ENCODE peak calls at places on chromosomes 3 and 15, in nine cellular contexts. One of them, this sample, is unnamed.

GRCh38 chr15:93105510-93105909 is 16.5 kb upstream of the RGMA start:
- DNase-seq in NCI-H187 treated with DMSO at 0.1 percent for 48 hours: peak
- DNase-seq in left colon: no peak
- DNase-seq in GM19239: no peak
- DNase-seq in stimulated activated CD4-positive, alpha-beta T cell treated with anti-CD3 and anti-CD28 coated beads, Interleukin-4, amount 100 ng/mL, for 1 hour: no peak
- DNase-seq in GOT3: no peak
- DNase-seq in RPMI8226: no peak
- DNase-seq in left ventricle myocardium superior: no peak
- DNase-seq in HT1080: no peak
- DNase-seq in this sample: no peak

GRCh38 chr15:48360841-48361240 is 29.6 kb downstream of the DUT start:
- DNase-seq in NCI-H187 treated with DMSO at 0.1 percent for 48 hours: no peak
- DNase-seq in left colon: no peak
- DNase-seq in GM19239: no peak
- DNase-seq in stimulated activated CD4-positive, alpha-beta T cell treated with anti-CD3 and anti-CD28 coated beads, Interleukin-4, amount 100 ng/mL, for 1 hour: no peak
- DNase-seq in GOT3: no peak
- DNase-seq in RPMI8226: no peak
- DNase-seq in left ventricle myocardium superior: no peak
- DNase-seq in HT1080: peak
- DNase-seq in this sample: no peak

GRCh38 chr3:101519685-101520365 is 6.8 kb upstream of the SENP7 start:
- DNase-seq in NCI-H187 treated with DMSO at 0.1 percent for 48 hours: no peak
- DNase-seq in left colon: no peak
- DNase-seq in GM19239: no peak
- DNase-seq in stimulated activated CD4-positive, alpha-beta T cell treated with anti-CD3 and anti-CD28 coated beads, Interleukin-4, amount 100 ng/mL, for 1 hour: no peak
- DNase-seq in GOT3: no peak
- DNase-seq in RPMI8226: no peak
- DNase-seq in left ventricle myocardium superior: no peak
- DNase-seq in HT1080: no peak
- DNase-seq in this sample: no peak

GRCh38 chr15:30885814-30886213 is 17.9 kb upstream of the FAN1 start:
- DNase-seq in NCI-H187 treated with DMSO at 0.1 percent for 48 hours: no peak
- DNase-seq in left colon: no peak
- DNase-seq in GM19239: no peak
- DNase-seq in stimulated activated CD4-positive, alpha-beta T cell treated with anti-CD3 and anti-CD28 coated beads, Interleukin-4, amount 100 ng/mL, for 1 hour: no peak
- DNase-seq in GOT3: no peak
- DNase-seq in RPMI8226: peak
- DNase-seq in left ventricle myocardium superior: no peak
- DNase-seq in HT1080: no peak
- DNase-seq in this sample: no peak

GRCh38 chr15:70121656-70122297 is 24.1 kb upstream of the TLE3 start:
- DNase-seq in NCI-H187 treated with DMSO at 0.1 percent for 48 hours: no peak
- DNase-seq in left colon: peak
- DNase-seq in GM19239: no peak
- DNase-seq in stimulated activated CD4-positive, alpha-beta T cell treated with anti-CD3 and anti-CD28 coated beads, Interleukin-4, amount 100 ng/mL, for 1 hour: no peak
- DNase-seq in GOT3: no peak
- DNase-seq in RPMI8226: no peak
- DNase-seq in left ventricle myocardium superior: peak
- DNase-seq in HT1080: peak
- DNase-seq in this sample: peak

GRCh38 chr3:72265250-72265649 is 480.3 kb upstream of the PROK2 start:
- DNase-seq in NCI-H187 treated with DMSO at 0.1 percent for 48 hours: no peak
- DNase-seq in left colon: no peak
- DNase-seq in GM19239: no peak
- DNase-seq in stimulated activated CD4-positive, alpha-beta T cell treated with anti-CD3 and anti-CD28 coated beads, Interleukin-4, amount 100 ng/mL, for 1 hour: no peak
- DNase-seq in GOT3: no peak
- DNase-seq in RPMI8226: no peak
- DNase-seq in left ventricle myocardium superior: no peak
- DNase-seq in HT1080: no peak
- DNase-seq in this sample: no peak

GRCh38 chr3:37819591-37819990 is 42.1 kb upstream of the CTDSPL start:
- DNase-seq in NCI-H187 treated with DMSO at 0.1 percent for 48 hours: no peak
- DNase-seq in left colon: no peak
- DNase-seq in GM19239: no peak
- DNase-seq in stimulated activated CD4-positive, alpha-beta T cell treated with anti-CD3 and anti-CD28 coated beads, Interleukin-4, amount 100 ng/mL, for 1 hour: no peak
- DNase-seq in GOT3: no peak
- DNase-seq in RPMI8226: no peak
- DNase-seq in left ventricle myocardium superior: no peak
- DNase-seq in HT1080: peak
- DNase-seq in this sample: no peak

GRCh38 chr3:4613366-4613765 is 120.2 kb downstream of the ITPR1 start:
- DNase-seq in NCI-H187 treated with DMSO at 0.1 percent for 48 hours: no peak
- DNase-seq in left colon: no peak
- DNase-seq in GM19239: no peak
- DNase-seq in stimulated activated CD4-positive, alpha-beta T cell treated with anti-CD3 and anti-CD28 coated beads, Interleukin-4, amount 100 ng/mL, for 1 hour: no peak
- DNase-seq in GOT3: no peak
- DNase-seq in RPMI8226: no peak
- DNase-seq in left ventricle myocardium superior: no peak
- DNase-seq in HT1080: peak
- DNase-seq in this sample: no peak

GRCh38 chr15:63531586-63531985 is 27.2 kb downstream of the USP3 start:
- DNase-seq in NCI-H187 treated with DMSO at 0.1 percent for 48 hours: no peak
- DNase-seq in left colon: no peak
- DNase-seq in GM19239: no peak
- DNase-seq in stimulated activated CD4-positive, alpha-beta T cell treated with anti-CD3 and anti-CD28 coated beads, Interleukin-4, amount 100 ng/mL, for 1 hour: no peak
- DNase-seq in GOT3: no peak
- DNase-seq in RPMI8226: no peak
- DNase-seq in left ventricle myocardium superior: no peak
- DNase-seq in HT1080: no peak
- DNase-seq in this sample: no peak

GRCh38 chr3:116614795-116615362 is 94.7 kb upstream of the TUSC7 start:
- DNase-seq in NCI-H187 treated with DMSO at 0.1 percent for 48 hours: no peak
- DNase-seq in left colon: no peak
- DNase-seq in GM19239: no peak
- DNase-seq in stimulated activated CD4-positive, alpha-beta T cell treated with anti-CD3 and anti-CD28 coated beads, Interleukin-4, amount 100 ng/mL, for 1 hour: no peak
- DNase-seq in GOT3: no peak
- DNase-seq in RPMI8226: no peak
- DNase-seq in left ventricle myocardium superior: no peak
- DNase-seq in HT1080: peak
- DNase-seq in this sample: no peak